ENCODE peak calls at places on chromosomes 16 and 17, in five cellular contexts. One of them, this sample, is unnamed.
A peak's percentile ranks its signal among the peaks of the same experiment; 100 is the strongest.

GRCh38 chr16:14579266-14579665 is 50.8 kb downstream of the PARN start:
- DNase-seq in stimulated activated CD4-positive, alpha-beta T cell treated with anti-CD3 and anti-CD28 coated beads, Interleukin-1b, Interleukin-23, amount 100 ng/mL, for 24 hours: no peak
- DNase-seq in GF-D8: no peak
- DNase-seq in MV-4-11: no peak
- DNase-seq in foreskin fibroblast: no peak
- DNase-seq in this sample: no peak

GRCh38 chr17:68497885-68498319 is 14.3 kb upstream of the PRKAR1A start:
- DNase-seq in foreskin fibroblast: no peak
- DNase-seq in stimulated activated CD4-positive, alpha-beta T cell treated with anti-CD3 and anti-CD28 coated beads, Interleukin-1b, Interleukin-23, amount 100 ng/mL, for 24 hours: no peak
- DNase-seq in MV-4-11: peak; percentile 95
- DNase-seq in GF-D8: peak; percentile 74
- DNase-seq in this sample: no peak

GRCh38 chr17:12041316-12041715 is 20.6 kb downstream of the MAP2K4 start:
- DNase-seq in stimulated activated CD4-positive, alpha-beta T cell treated with anti-CD3 and anti-CD28 coated beads, Interleukin-1b, Interleukin-23, amount 100 ng/mL, for 24 hours: no peak
- DNase-seq in GF-D8: no peak
- DNase-seq in MV-4-11: peak; percentile 47
- DNase-seq in foreskin fibroblast: peak; percentile 64
- DNase-seq in this sample: no peak

GRCh38 chr17:30323262-30323894 is 10.5 kb downstream of the TMIGD1 start:
- DNase-seq in stimulated activated CD4-positive, alpha-beta T cell treated with anti-CD3 and anti-CD28 coated beads, Interleukin-1b, Interleukin-23, amount 100 ng/mL, for 24 hours: no peak
- DNase-seq in MV-4-11: no peak
- DNase-seq in foreskin fibroblast: no peak
- DNase-seq in GF-D8: no peak
- DNase-seq in this sample: no peak

GRCh38 chr17:17613708-17614114 is 22.2 kb upstream of the PEMT start:
- DNase-seq in MV-4-11: peak; percentile 49
- DNase-seq in GF-D8: no peak
- DNase-seq in foreskin fibroblast: peak; percentile 67
- DNase-seq in stimulated activated CD4-positive, alpha-beta T cell treated with anti-CD3 and anti-CD28 coated beads, Interleukin-1b, Interleukin-23, amount 100 ng/mL, for 24 hours: peak; percentile 25
- DNase-seq in this sample: peak; percentile 67

GRCh38 chr17:75589919-75590303 is 2.3 kb downstream of the MYO15B start:
- DNase-seq in stimulated activated CD4-positive, alpha-beta T cell treated with anti-CD3 and anti-CD28 coated beads, Interleukin-1b, Interleukin-23, amount 100 ng/mL, for 24 hours: no peak
- DNase-seq in foreskin fibroblast: no peak
- DNase-seq in MV-4-11: no peak
- DNase-seq in GF-D8: no peak
- DNase-seq in this sample: no peak

GRCh38 chr16:11627822-11628457 is 40.3 kb upstream of the SNN start:
- DNase-seq in stimulated activated CD4-positive, alpha-beta T cell treated with anti-CD3 and anti-CD28 coated beads, Interleukin-1b, Interleukin-23, amount 100 ng/mL, for 24 hours: no peak
- DNase-seq in GF-D8: no peak
- DNase-seq in foreskin fibroblast: no peak
- DNase-seq in MV-4-11: peak; percentile 27
- DNase-seq in this sample: no peak

GRCh38 chr16:626787-627457 is 3.9 kb upstream of the WFIKKN1 start:
- DNase-seq in foreskin fibroblast: peak; percentile 94
- DNase-seq in MV-4-11: no peak
- DNase-seq in stimulated activated CD4-positive, alpha-beta T cell treated with anti-CD3 and anti-CD28 coated beads, Interleukin-1b, Interleukin-23, amount 100 ng/mL, for 24 hours: no peak
- DNase-seq in GF-D8: no peak
- DNase-seq in this sample: no peak

GRCh38 chr16:66682271-66682670 is 14.3 kb downstream of the CMTM4 start:
- DNase-seq in MV-4-11: no peak
- DNase-seq in GF-D8: no peak
- DNase-seq in foreskin fibroblast: no peak
- DNase-seq in stimulated activated CD4-positive, alpha-beta T cell treated with anti-CD3 and anti-CD28 coated beads, Interleukin-1b, Interleukin-23, amount 100 ng/mL, for 24 hours: no peak
- DNase-seq in this sample: no peak

GRCh38 chr16:62831235-62831634 is 795.0 kb upstream of the CDH8 start:
- DNase-seq in MV-4-11: no peak
- DNase-seq in stimulated activated CD4-positive, alpha-beta T cell treated with anti-CD3 and anti-CD28 coated beads, Interleukin-1b, Interleukin-23, amount 100 ng/mL, for 24 hours: no peak
- DNase-seq in foreskin fibroblast: no peak
- DNase-seq in GF-D8: no peak
- DNase-seq in this sample: no peak

GRCh38 chr17:1829189-1829578 is 518 bp downstream of the SMYD4 start:
- DNase-seq in MV-4-11: no peak
- DNase-seq in stimulated activated CD4-positive, alpha-beta T cell treated with anti-CD3 and anti-CD28 coated beads, Interleukin-1b, Interleukin-23, amount 100 ng/mL, for 24 hours: no peak
- DNase-seq in GF-D8: no peak
- DNase-seq in foreskin fibroblast: peak; percentile 6
- DNase-seq in this sample: no peak

GRCh38 chr17:77036841-77037381 is 103.9 kb upstream of the SEC14L1 start:
- DNase-seq in stimulated activated CD4-positive, alpha-beta T cell treated with anti-CD3 and anti-CD28 coated beads, Interleukin-1b, Interleukin-23, amount 100 ng/mL, for 24 hours: no peak
- DNase-seq in GF-D8: no peak
- DNase-seq in MV-4-11: peak; percentile 92
- DNase-seq in foreskin fibroblast: no peak
- DNase-seq in this sample: no peak

GRCh38 chr16:2815299-2815771 is 1.7 kb upstream of the PRSS21 start:
- DNase-seq in stimulated activated CD4-positive, alpha-beta T cell treated with anti-CD3 and anti-CD28 coated beads, Interleukin-1b, Interleukin-23, amount 100 ng/mL, for 24 hours: no peak
- DNase-seq in GF-D8: no peak
- DNase-seq in foreskin fibroblast: no peak
- DNase-seq in MV-4-11: no peak
- DNase-seq in this sample: peak; percentile 32

GRCh38 chr16:81469710-81470481 is 25.3 kb downstream of the CMIP start:
- DNase-seq in MV-4-11: peak; percentile 97
- DNase-seq in GF-D8: peak; percentile 98
- DNase-seq in stimulated activated CD4-positive, alpha-beta T cell treated with anti-CD3 and anti-CD28 coated beads, Interleukin-1b, Interleukin-23, amount 100 ng/mL, for 24 hours: no peak
- DNase-seq in foreskin fibroblast: no peak
- DNase-seq in this sample: no peak

GRCh38 chr17:58249270-58250133 is 11.1 kb downstream of the LPO start:
- DNase-seq in GF-D8: peak; percentile 40
- DNase-seq in stimulated activated CD4-positive, alpha-beta T cell treated with anti-CD3 and anti-CD28 coated beads, Interleukin-1b, Interleukin-23, amount 100 ng/mL, for 24 hours: peak; percentile 73
- DNase-seq in foreskin fibroblast: peak; percentile 34
- DNase-seq in MV-4-11: peak; percentile 34
- DNase-seq in this sample: peak; percentile 86

This sample was measured in HuH-7.